ENCODE peak calls at places on chromosomes 6 and 20, in ten cellular contexts. I is ovary, Q is breast epithelium, X is stomach, U is A549, T is thyroid gland, H is sigmoid colon, A is IMR-90, F is erythroblast, P is spleen. J is an unnamed sample.
A peak's percentile ranks its signal among the peaks of the same experiment; 100 is the strongest.

GRCh38 chr6:20712011-20712410 is 177.8 kb downstream of the CDKAL1 start:
- DNase-seq in F (no peak), Q (no peak), X (no peak), U (no peak), P (no peak), A (no peak), I (no peak), T (no peak), H (no peak), J (no peak)

GRCh38 chr6:47915017-47915416 is 133.2 kb downstream of the OPN5 start:
- DNase-seq in H (no peak), F (no peak), U (no peak), P (no peak), T (no peak), I (no peak), Q (no peak), A (no peak), X (no peak), J (no peak)

GRCh38 chr20:45419188-45420091 is 3.5 kb downstream of the PIGT start:
- DNase-seq in X (peak; percentile 90), T (no peak), I (peak; percentile 38), F (peak; percentile 91), H (peak; percentile 83), P (no peak), A (peak; percentile 94), Q (peak; percentile 85), U (peak; percentile 72), J (peak; percentile 74)

GRCh38 chr6:41642960-41643898 is 5.0 kb downstream of the MDFI start:
- DNase-seq in I (no peak), U (no peak), T (no peak), P (no peak), F (no peak), X (no peak), A (no peak), Q (no peak), H (no peak), J (no peak)

GRCh38 chr6:74879234-74879633 is 326.6 kb downstream of the COL12A1 start:
- DNase-seq in T (no peak), F (no peak), A (peak; percentile 95), I (peak; percentile 21), Q (no peak), X (no peak), U (no peak), H (no peak), P (no peak), J (no peak)

GRCh38 chr20:3658708-3659491 is 4.3 kb downstream of the GFRA4 start:
- DNase-seq in Q (no peak), P (peak; percentile 39), A (no peak), U (no peak), T (no peak), F (no peak), X (no peak), I (no peak), H (no peak), J (no peak)

GRCh38 chr20:22492497-22492896 is 91.9 kb downstream of the FOXA2 start:
- DNase-seq in U (no peak), I (no peak), X (no peak), F (no peak), T (no peak), Q (no peak), A (no peak), H (no peak), P (no peak), J (no peak)

GRCh38 chr6:154791561-154792317 is 58.5 kb downstream of the SCAF8 start:
- DNase-seq in I (no peak), X (no peak), T (no peak), A (peak; percentile 21), P (no peak), Q (no peak), U (no peak), F (no peak), H (no peak), J (no peak)

DNA sequence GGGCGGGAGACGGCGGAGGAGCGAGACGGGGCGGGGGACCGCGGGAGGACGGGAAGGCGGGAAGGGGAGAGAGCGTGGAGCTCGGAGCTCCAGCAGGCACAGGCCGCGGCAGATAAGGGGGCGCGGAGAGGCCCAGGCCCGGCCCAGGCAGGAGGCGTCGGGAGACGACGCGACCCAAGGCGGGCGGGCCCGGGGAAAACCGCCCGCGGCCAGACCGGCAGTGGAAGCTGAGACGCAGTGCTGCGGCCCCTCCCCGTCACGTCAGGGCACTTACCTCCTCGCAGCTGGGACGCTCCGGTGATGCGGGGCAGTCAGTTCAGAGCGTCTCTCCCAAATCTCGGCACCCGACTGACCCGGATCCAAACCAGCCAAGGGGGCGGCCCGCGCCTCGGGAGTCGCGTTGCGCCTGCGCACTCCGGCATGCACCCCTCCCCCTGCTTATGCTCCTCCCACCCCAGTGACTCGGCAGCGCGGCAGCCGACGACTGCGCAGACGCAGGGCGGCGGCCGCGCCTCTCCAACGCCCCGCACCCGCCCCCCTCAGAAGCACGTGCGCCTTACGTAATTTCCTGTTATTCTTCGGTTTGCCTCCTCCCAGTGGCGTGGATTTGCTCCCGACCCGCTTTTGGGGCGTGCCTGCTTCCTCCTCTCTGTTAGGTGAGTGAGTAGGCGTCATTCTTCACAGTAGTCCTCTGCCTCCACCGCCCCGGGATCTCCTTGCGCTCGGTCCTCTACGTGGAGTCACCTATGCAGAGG is at the start of gene OSER1:
- DNase-seq in X (peak; percentile 98), I (peak; percentile 98), Q (peak; percentile 98), F (peak; percentile 98), P (peak; percentile 99), T (peak; percentile 98), U (peak; percentile 93), A (peak; percentile 95), H (peak; percentile 99), J (peak; percentile 92)
- TF ChIP-seq POLR2A in X (peak; percentile 89), I (peak; percentile 92), Q (peak; percentile 85), F (peak; percentile 94), P (peak; percentile 95), T (peak; percentile 95), U (peak; percentile 56), A (peak; percentile 92), H (peak; percentile 89), J (peak; percentile 93)

GRCh38 chr6:167528239-167528638 is 203.4 kb downstream of the TTLL2 start:
- DNase-seq in P (no peak), A (no peak), H (no peak), T (no peak), U (no peak), I (no peak), X (no peak), Q (no peak), F (no peak), J (no peak)

GRCh38 chr6:167533851-167534250 is 209.0 kb downstream of the TTLL2 start:
- DNase-seq in H (no peak), F (no peak), I (no peak), X (no peak), T (no peak), U (no peak), P (no peak), Q (no peak), A (no peak), J (no peak)

GRCh38 chr6:167532410-167533294 is 207.8 kb downstream of the TTLL2 start:
- DNase-seq in T (no peak), Q (no peak), F (no peak), A (no peak), X (no peak), P (no peak), H (no peak), U (no peak), I (no peak), J (no peak)

GRCh38 chr6:167529684-167530335 is 204.9 kb downstream of the TTLL2 start:
- DNase-seq in P (no peak), F (no peak), I (no peak), U (no peak), H (no peak), A (no peak), X (no peak), Q (no peak), T (no peak), J (no peak)

DNA sequence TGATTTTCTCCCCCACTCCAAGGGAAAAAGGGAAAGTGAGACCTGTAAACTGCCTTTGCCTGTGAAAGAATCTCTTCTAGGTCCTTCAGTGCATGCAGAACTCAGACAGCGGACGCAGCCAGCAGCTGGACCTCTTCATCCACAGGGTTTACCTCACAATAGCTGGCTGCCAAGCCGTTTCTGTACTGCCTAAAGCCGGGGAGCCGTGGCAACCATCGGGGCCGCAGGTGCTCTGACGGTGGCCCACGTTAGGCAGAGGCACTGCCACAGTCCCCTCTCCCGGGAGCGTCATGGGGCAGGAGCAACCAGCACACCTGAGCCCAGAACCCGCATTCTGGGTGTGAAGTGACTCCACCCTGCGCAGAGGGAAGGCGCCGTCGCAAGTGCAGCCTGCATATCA is 206.1 kb downstream of the TTLL2 start:
- DNase-seq in H (no peak), A (no peak), I (no peak), F (no peak), X (no peak), P (no peak), U (no peak), T (no peak), Q (no peak), J (no peak)
- TF ChIP-seq POLR2A in H (no peak), A (no peak), I (no peak), F (no peak), X (no peak), P (no peak), U (no peak), T (no peak), Q (no peak), J (no peak)

DNA sequence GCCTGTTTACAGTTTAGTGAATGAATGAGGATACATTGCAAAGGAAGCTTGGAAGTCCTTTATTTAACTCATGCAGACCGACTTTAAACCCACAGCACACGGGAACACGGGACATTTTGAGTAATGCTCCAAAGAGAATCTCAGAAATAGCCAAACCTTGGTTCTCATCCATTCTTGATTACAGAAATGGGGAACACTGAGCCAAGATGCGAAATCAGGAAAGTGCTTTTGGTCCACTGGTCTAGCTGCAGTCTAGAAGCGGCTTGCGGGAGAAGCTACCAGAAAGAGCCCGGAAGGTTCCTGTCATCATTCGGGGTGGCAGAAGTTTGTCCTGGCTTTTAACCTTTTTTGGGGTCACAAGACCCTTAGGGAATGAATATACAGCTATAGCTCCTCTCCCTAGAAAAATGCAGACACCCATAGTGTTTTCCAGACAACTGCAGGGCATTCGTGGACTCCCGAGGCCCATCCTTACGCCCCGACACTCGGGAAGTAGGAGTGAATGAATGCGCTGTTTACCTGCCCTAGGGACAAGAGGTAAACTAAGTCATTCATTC is 475 bp upstream of the TMEM181 start:
- DNase-seq in F (no peak), I (no peak), T (peak; percentile 7), Q (no peak), X (no peak), A (no peak), U (no peak), H (no peak), P (no peak), J (no peak)
- TF ChIP-seq POLR2A in F (no peak), I (no peak), T (no peak), Q (no peak), X (no peak), A (no peak), U (no peak), H (no peak), P (no peak), J (no peak)

DNA sequence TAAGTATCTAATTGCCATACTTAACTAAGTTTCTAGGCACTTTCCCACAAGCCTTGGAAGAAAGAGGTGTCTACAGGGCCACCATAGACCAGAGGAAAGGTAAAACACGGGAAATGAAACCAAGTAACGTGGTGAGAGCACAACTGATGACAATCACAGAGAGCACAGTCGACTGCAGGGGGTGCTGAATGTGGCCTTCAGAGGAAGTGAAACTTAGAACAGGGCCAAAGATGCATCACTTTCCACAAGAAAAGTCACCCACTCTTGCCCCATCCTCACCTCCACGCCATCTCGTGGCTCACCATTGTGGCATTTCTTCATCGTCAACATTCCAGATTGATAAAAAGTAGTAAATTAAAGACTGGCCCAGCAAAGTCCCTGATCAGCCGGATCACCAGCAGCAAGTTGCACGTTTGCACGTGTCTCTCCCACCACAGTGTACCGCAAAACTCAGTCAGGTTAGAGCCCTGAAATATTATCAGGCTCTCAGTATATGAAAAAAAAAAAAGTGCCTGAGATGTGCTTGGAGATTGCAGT is 31.4 kb downstream of the HIVEP2 start:
- DNase-seq in A (no peak), P (peak; percentile 86), T (no peak), X (no peak), H (no peak), F (no peak), U (no peak), Q (no peak), I (no peak), J (no peak)
- TF ChIP-seq POLR2A in A (no peak), P (no peak), T (no peak), X (no peak), H (no peak), F (no peak), U (no peak), Q (no peak), I (no peak), J (no peak)